ENCODE peak calls at places on chromosomes 16 and 17, in ten cellular contexts. P is breast epithelium, W is stomach, E is thoracic aorta, M is IMR-90, Q is AG10803, V is spleen, R is BJ, S is A673, Y is A549. I is an unnamed sample.

GRCh38 chr17:41520821-41521521 is 2.3 kb upstream of the KRT15 start:
- DNase-seq in P (no peak), W (no peak), E (no peak), M (no peak), Q (no peak), V (no peak), R (no peak), S (no peak), Y (no peak), I (no peak)

GRCh38 chr17:50349241-50349595 is 3.3 kb downstream of the XYLT2 start:
- DNase-seq in P (no peak), W (no peak), E (no peak), M (no peak), Q (no peak), V (no peak), R (no peak), S (no peak), Y (no peak), I (no peak)

GRCh38 chr17:27236710-27237315 is 57.1 kb upstream of the WSB1 start:
- DNase-seq in P (peak; percentile 76), W (peak; percentile 84), E (no peak), M (peak; percentile 75), Q (peak; percentile 65), V (no peak), R (no peak), S (peak; percentile 71), Y (peak; percentile 79), I (peak; percentile 78)

GRCh38 chr16:1216296-1216619 is 8.8 kb downstream of the TPSG1 start:
- DNase-seq in P (no peak), W (no peak), E (no peak), M (no peak), Q (no peak), V (no peak), R (no peak), S (no peak), Y (no peak), I (no peak)

GRCh38 chr16:84593825-84594724 is 23.8 kb downstream of the COTL1 start:
- DNase-seq in P (no peak), W (peak; percentile 78), E (no peak), M (no peak), Q (no peak), V (peak; percentile 97), R (no peak), S (no peak), Y (no peak), I (peak; percentile 15)

GRCh38 chr16:26859086-26859485 is 207.6 kb upstream of the C16orf82 start:
- DNase-seq in P (no peak), W (no peak), E (no peak), M (no peak), Q (no peak), V (no peak), R (no peak), S (no peak), Y (no peak), I (no peak)

GRCh38 chr16:79283578-79283977 is 317.0 kb downstream of the MAF start:
- DNase-seq in P (no peak), W (no peak), E (no peak), M (no peak), Q (no peak), V (no peak), R (no peak), S (no peak), Y (no peak), I (no peak)

GRCh38 chr16:48128769-48129168 is 27.0 kb downstream of the ABCC12 start:
- DNase-seq in P (no peak), W (no peak), E (no peak), M (no peak), Q (no peak), V (no peak), R (no peak), S (no peak), Y (no peak), I (no peak)

GRCh38 chr16:68379472-68380347 is 68.6 kb downstream of the SMPD3 start:
- DNase-seq in P (no peak), W (no peak), E (no peak), M (no peak), Q (no peak), V (no peak), R (no peak), S (no peak), Y (no peak), I (no peak)

GRCh38 chr17:57636985-57637667 is 108.0 kb downstream of the CCDC182 start:
- DNase-seq in P (no peak), W (no peak), E (no peak), M (peak; percentile 70), Q (no peak), V (peak; percentile 56), R (no peak), S (no peak), Y (no peak), I (peak; percentile 27)

GRCh38 chr17:15341966-15342365 is 569 bp upstream of the TEKT3 start:
- DNase-seq in P (no peak), W (no peak), E (no peak), M (no peak), Q (no peak), V (no peak), R (no peak), S (no peak), Y (no peak), I (no peak)

GRCh38 chr16:74448990-74449389 is 27.7 kb upstream of the CLEC18B start:
- DNase-seq in P (peak; percentile 44), W (peak; percentile 41), E (peak; percentile 18), M (peak; percentile 95), Q (peak; percentile 95), V (no peak), R (peak; percentile 89), S (peak; percentile 38), Y (peak; percentile 59), I (peak; percentile 90)

GRCh38 chr16:20620770-20621169 is 44.6 kb upstream of the ACSM2B start:
- DNase-seq in P (no peak), W (no peak), E (no peak), M (no peak), Q (no peak), V (no peak), R (no peak), S (no peak), Y (no peak), I (no peak)

GRCh38 chr16:52964290-52964689 is 88.4 kb downstream of the CHD9NB start:
- DNase-seq in P (no peak), W (no peak), E (no peak), M (no peak), Q (peak; percentile 2), V (no peak), R (no peak), S (no peak), Y (no peak), I (no peak)

GRCh38 chr16:14003119-14003570 is 68.0 kb upstream of the MRTFB start:
- DNase-seq in P (peak; percentile 87), W (no peak), E (peak; percentile 26), M (peak; percentile 72), Q (peak; percentile 47), V (peak; percentile 72), R (peak; percentile 53), S (peak; percentile 87), Y (no peak), I (peak; percentile 41)

GRCh38 chr16:83682126-83682857 is 125.5 kb upstream of the HSBP1 start:
- DNase-seq in P (no peak), W (no peak), E (no peak), M (no peak), Q (peak; percentile 22), V (no peak), R (no peak), S (peak; percentile 21), Y (no peak), I (no peak)

GRCh38 chr17:1147664-1148063 is 32.1 kb downstream of the ABR start:
- DNase-seq in P (peak; percentile 36), W (peak; percentile 81), E (no peak), M (peak; percentile 43), Q (peak; percentile 20), V (no peak), R (no peak), S (peak; percentile 82), Y (peak; percentile 87), I (peak; percentile 67)

GRCh38 chr16:67249178-67249759 is 490 bp downstream of the SLC9A5 start:
- DNase-seq in P (no peak), W (no peak), E (no peak), M (no peak), Q (no peak), V (no peak), R (no peak), S (no peak), Y (no peak), I (no peak)
- H3K4me3 ChIP-seq in P (peak overlapping the region; percentile 91), W (peak overlapping the region; percentile 72), E (peak overlapping the region; percentile 82), M (peak overlapping the region; percentile 59), Q (peak overlapping the region; percentile 65), V (peak overlapping the region; percentile 45), R (peak overlapping the region; percentile 52), S (peak overlapping the region; percentile 90), Y (peak overlapping the region; percentile 74), I (peak overlapping the region; percentile 59)

DNA sequence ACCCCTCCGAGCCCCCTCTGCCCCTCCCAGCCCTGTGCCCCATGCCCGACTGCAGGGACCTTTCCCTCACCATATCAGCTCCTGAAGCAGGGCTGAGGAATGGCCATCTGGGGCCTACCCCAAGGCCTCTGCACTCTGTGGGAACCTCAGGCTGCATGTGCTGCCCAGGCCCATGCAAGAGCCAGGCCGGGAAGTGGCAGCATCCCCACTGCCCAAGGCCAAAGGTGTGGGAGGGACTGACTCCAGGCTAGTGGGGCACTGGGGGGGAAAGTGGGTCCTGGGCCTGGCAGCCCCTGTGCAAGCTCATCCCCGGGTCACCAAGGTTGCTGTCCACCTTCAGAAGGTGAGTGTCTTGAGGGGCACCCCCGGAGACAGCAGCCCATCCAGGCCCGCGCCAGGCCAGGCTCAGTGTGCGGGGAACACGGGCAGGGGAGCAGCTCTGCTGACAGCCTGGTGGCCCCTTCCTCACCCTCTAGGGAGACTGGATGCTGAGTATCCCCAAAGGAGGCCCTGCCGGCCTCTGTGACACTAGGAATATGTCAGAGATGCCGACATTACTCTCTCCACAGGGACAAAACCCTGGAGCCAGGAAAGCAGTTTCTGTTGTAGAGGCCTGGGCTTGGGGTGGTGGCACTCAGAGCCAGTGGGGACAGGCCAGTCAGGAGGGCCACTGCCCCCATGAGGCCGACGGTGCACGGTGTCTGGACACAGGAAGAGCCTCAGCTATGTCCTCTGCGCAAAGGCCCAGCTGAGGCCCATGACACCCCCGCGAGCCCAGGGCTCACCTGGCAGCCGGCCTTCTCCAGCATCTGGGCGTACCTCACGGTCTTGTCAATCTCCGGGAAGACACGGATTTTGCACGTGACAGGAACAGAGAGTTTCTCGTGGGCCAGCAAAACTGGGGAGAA is 3.3 kb downstream of the DUS1L start:
- DNase-seq in P (no peak), W (no peak), E (no peak), M (no peak), Q (no peak), V (peak; percentile 67), R (no peak), S (no peak), Y (no peak), I (no peak)
- TF ChIP-seq CTCF in P (no peak), W (no peak), E (no peak), M (no peak), Q (no peak), V (no peak), R (no peak), S (no peak), Y (no peak), I (peak; percentile 6)

GRCh38 chr17:75036643-75037268 is 10.0 kb downstream of the ATP5PD start:
- DNase-seq in P (peak; percentile 57), W (peak; percentile 85), E (peak; percentile 57), M (peak; percentile 77), Q (peak; percentile 82), V (peak; percentile 91), R (no peak), S (peak; percentile 83), Y (peak; percentile 93), I (peak; percentile 51)
- H3K4me3 ChIP-seq in P (no peak overlapping the region), W (no peak overlapping the region), E (no peak overlapping the region), M (no peak overlapping the region), Q (no peak overlapping the region), V (no peak overlapping the region), R (no peak overlapping the region), S (no peak overlapping the region), Y (peak overlapping the region; percentile 9), I (no peak overlapping the region)

GRCh38 chr17:75524971-75525805 is at the start of gene LLGL2:
- DNase-seq in P (peak; percentile 80), W (peak; percentile 93), E (no peak), M (peak; percentile 11), Q (no peak), V (peak; percentile 96), R (no peak), S (peak; percentile 92), Y (peak; percentile 93), I (no peak)
- TF ChIP-seq CTCF in P (no peak), W (no peak), E (peak; percentile 34), M (peak; percentile 20), Q (no peak), V (peak; percentile 69), R (peak; percentile 22), S (peak; percentile 43), Y (peak; percentile 69), I (peak; percentile 13)